ENCODE peak calls at places on chromosomes 2 and 18, in ten cellular contexts. P is DMS153; N is astrocyte; Z is neural crest cell; Q is stimulated activated CD4-positive, alpha-beta T cell treated with anti-CD3 and anti-CD28 coated beads, TNF-alpha, amount 100 ng/mL, for 4 hours; E is spleen; O is CD8-positive, alpha-beta memory T cell; L is HTR-8/SVneo; J is C1 segment of cervical spinal cord; Y is GM03348. M is an unnamed sample.

GRCh38 chr18:32310119-32310518 is 120.3 kb downstream of the MEP1B start:
- DNase-seq in N (peak), J (no peak), P (peak), E (no peak), Z (no peak), Q (no peak), O (no peak), Y (no peak), L (no peak), M (no peak)

GRCh38 chr2:86675611-86676015 is 44.5 kb upstream of the RMND5A start:
- DNase-seq in Y (no peak), L (no peak), E (no peak), Q (no peak), P (no peak), J (peak), O (no peak), Z (no peak), N (no peak), M (peak)

GRCh38 chr18:76499596-76500340 is 4.7 kb upstream of the ZNF516 start:
- DNase-seq in J (no peak), O (no peak), Q (no peak), N (no peak), Y (no peak), E (no peak), P (no peak), Z (no peak), L (no peak), M (no peak)

GRCh38 chr2:224157655-224158054 is 118.6 kb upstream of the SERPINE2 start:
- DNase-seq in L (no peak), N (no peak), J (no peak), Z (no peak), E (no peak), Q (no peak), O (no peak), Y (no peak), P (no peak), M (no peak)

GRCh38 chr2:96505231-96505889 is at the start of gene NEURL3:
- DNase-seq in P (no peak), Y (peak), Q (no peak), J (no peak), O (no peak), Z (no peak), E (no peak), N (peak), L (peak), M (no peak)

GRCh38 chr18:13576598-13576997 is 149.8 kb downstream of the FAM210A start:
- DNase-seq in J (no peak), Y (no peak), L (no peak), O (no peak), Z (no peak), P (no peak), E (no peak), N (no peak), Q (no peak), M (no peak)

GRCh38 chr2:65429799-65430514 is 2.4 kb downstream of the SPRED2 start:
- DNase-seq in E (no peak), Q (no peak), O (no peak), Y (peak), L (no peak), N (no peak), Z (no peak), P (no peak), J (peak), M (no peak)

GRCh38 chr18:64717026-64717425 is 568.1 kb upstream of the LINC00305 start:
- DNase-seq in N (no peak), Z (no peak), O (no peak), Y (no peak), L (no peak), E (no peak), J (no peak), P (no peak), Q (no peak), M (no peak)

GRCh38 chr2:197919487-197919886 is 115.1 kb downstream of the PLCL1 start:
- DNase-seq in J (no peak), E (no peak), Q (no peak), Z (no peak), P (no peak), N (no peak), L (no peak), O (no peak), Y (no peak), M (no peak)

GRCh38 chr2:66270247-66270646 is 164.7 kb upstream of the MEIS1 start:
- DNase-seq in N (no peak), Z (no peak), O (no peak), Q (no peak), P (no peak), E (no peak), L (no peak), J (no peak), Y (no peak), M (no peak)

GRCh38 chr18:59228361-59228760 is 8.4 kb downstream of the GRP start:
- DNase-seq in O (no peak), E (no peak), P (no peak), L (no peak), N (no peak), Q (no peak), J (no peak), Y (peak), Z (no peak), M (no peak)

GRCh38 chr18:58639751-58640427 is 11.0 kb upstream of the ALPK2 start:
- DNase-seq in E (no peak), Q (no peak), L (peak), P (no peak), J (no peak), Y (peak), O (no peak), N (peak), Z (no peak), M (no peak)

GRCh38 chr2:84481702-84482101 is 22.6 kb upstream of the SUCLG1 start:
- DNase-seq in L (no peak), E (no peak), N (peak), P (no peak), Z (no peak), Y (peak), J (no peak), O (peak), Q (no peak), M (no peak)

GRCh38 chr2:161077367-161078210 is 82.6 kb upstream of the TANK start:
- DNase-seq in P (no peak), J (no peak), Z (no peak), Y (peak), O (peak), Q (peak), E (no peak), L (no peak), N (peak), M (no peak)

GRCh38 chr18:8843005-8843404 is 137.6 kb downstream of the MTCL1 start:
- DNase-seq in O (no peak), N (no peak), P (no peak), J (no peak), L (no peak), E (no peak), Z (no peak), Q (no peak), Y (no peak), M (no peak)

GRCh38 chr2:67234443-67234842 is 162.7 kb upstream of the ETAA1 start:
- DNase-seq in O (no peak), N (peak), Q (no peak), P (no peak), Z (no peak), L (no peak), Y (peak), E (no peak), J (peak), M (peak)

GRCh38 chr2:164910091-164910899 is 45.0 kb downstream of the SLC38A11 start:
- DNase-seq in Y (no peak), O (no peak), Q (no peak), P (no peak), J (no peak), L (no peak), E (no peak), N (peak), Z (no peak), M (no peak)

GRCh38 chr18:69539404-69539803 is 138.7 kb downstream of the DOK6 start:
- DNase-seq in Y (no peak), O (no peak), E (no peak), Z (no peak), J (no peak), P (no peak), N (no peak), Q (no peak), L (no peak), M (no peak)

GRCh38 chr18:58929206-58929605 is 64.5 kb downstream of the ZNF532 start:
- DNase-seq in Y (no peak), N (no peak), Q (no peak), E (no peak), P (no peak), L (no peak), Z (no peak), O (no peak), J (peak), M (no peak)

GRCh38 chr2:155412599-155412998 is 714.1 kb downstream of the KCNJ3 start:
- DNase-seq in J (no peak), Z (no peak), N (no peak), Q (no peak), P (no peak), E (no peak), O (no peak), Y (no peak), L (no peak), M (no peak)

M was measured in sigmoid colon.